ENCODE peak calls at places on chromosomes 12 and 14, in ten cellular contexts. One of them, this sample, is unnamed.
A peak's percentile ranks its signal among the peaks of the same experiment; 100 is the strongest.

GRCh38 chr12:63985945-63986344 is 141.4 kb downstream of the SRGAP1 start:
- DNase-seq in cardiac fibroblast: no peak
- DNase-seq in choroid plexus epithelial cell: no peak
- DNase-seq in Panc1: no peak
- DNase-seq in AG04450: no peak
- DNase-seq in neural progenitor cell: no peak
- DNase-seq in hepatocyte: no peak
- DNase-seq in body of pancreas: no peak
- DNase-seq in esophagus muscularis mucosa: no peak
- DNase-seq in upper lobe of right lung: no peak
- DNase-seq in this sample: no peak

GRCh38 chr14:49959822-49960408 is 67.0 kb downstream of the ARF6 start:
- DNase-seq in cardiac fibroblast: no peak
- DNase-seq in choroid plexus epithelial cell: no peak
- DNase-seq in Panc1: no peak
- DNase-seq in AG04450: no peak
- DNase-seq in neural progenitor cell: no peak
- DNase-seq in hepatocyte: no peak
- DNase-seq in body of pancreas: no peak
- DNase-seq in esophagus muscularis mucosa: no peak
- DNase-seq in upper lobe of right lung: no peak
- DNase-seq in this sample: no peak

GRCh38 chr14:79567306-79567705 is 644.0 kb downstream of the DIO2 start:
- DNase-seq in cardiac fibroblast: no peak
- DNase-seq in choroid plexus epithelial cell: no peak
- DNase-seq in Panc1: no peak
- DNase-seq in AG04450: no peak
- DNase-seq in neural progenitor cell: no peak
- DNase-seq in hepatocyte: no peak
- DNase-seq in body of pancreas: no peak
- DNase-seq in esophagus muscularis mucosa: no peak
- DNase-seq in upper lobe of right lung: no peak
- DNase-seq in this sample: no peak

GRCh38 chr12:44314007-44314500 is 478.2 kb downstream of the TMEM117 start:
- DNase-seq in cardiac fibroblast: no peak
- DNase-seq in choroid plexus epithelial cell: no peak
- DNase-seq in Panc1: no peak
- DNase-seq in AG04450: no peak
- DNase-seq in neural progenitor cell: no peak
- DNase-seq in hepatocyte: no peak
- DNase-seq in body of pancreas: no peak
- DNase-seq in esophagus muscularis mucosa: no peak
- DNase-seq in upper lobe of right lung: no peak
- DNase-seq in this sample: no peak

GRCh38 chr12:117832459-117833457 is 136.0 kb downstream of the KSR2 start:
- DNase-seq in cardiac fibroblast: no peak
- DNase-seq in choroid plexus epithelial cell: no peak
- DNase-seq in Panc1: no peak
- DNase-seq in AG04450: no peak
- DNase-seq in neural progenitor cell: no peak
- DNase-seq in hepatocyte: no peak
- DNase-seq in body of pancreas: no peak
- DNase-seq in esophagus muscularis mucosa: no peak
- DNase-seq in upper lobe of right lung: no peak
- DNase-seq in this sample: no peak

GRCh38 chr12:127381043-127381668 is 885.8 kb upstream of the TMEM132C start:
- DNase-seq in cardiac fibroblast: peak; percentile 38
- DNase-seq in choroid plexus epithelial cell: peak; percentile 35
- DNase-seq in Panc1: no peak
- DNase-seq in AG04450: no peak
- DNase-seq in neural progenitor cell: peak; percentile 86
- DNase-seq in hepatocyte: peak; percentile 74
- DNase-seq in body of pancreas: peak; percentile 16
- DNase-seq in esophagus muscularis mucosa: peak; percentile 31
- DNase-seq in upper lobe of right lung: peak; percentile 67
- DNase-seq in this sample: no peak

GRCh38 chr14:101184562-101184961 is 281.0 kb upstream of the RTL1 start:
- DNase-seq in cardiac fibroblast: no peak
- DNase-seq in choroid plexus epithelial cell: no peak
- DNase-seq in Panc1: no peak
- DNase-seq in AG04450: no peak
- DNase-seq in neural progenitor cell: no peak
- DNase-seq in hepatocyte: no peak
- DNase-seq in body of pancreas: no peak
- DNase-seq in esophagus muscularis mucosa: no peak
- DNase-seq in upper lobe of right lung: no peak
- DNase-seq in this sample: no peak

GRCh38 chr14:21711360-21711961 is 37.8 kb upstream of the OR4E1 start:
- DNase-seq in cardiac fibroblast: peak; percentile 73
- DNase-seq in choroid plexus epithelial cell: peak; percentile 76
- DNase-seq in Panc1: peak; percentile 36
- DNase-seq in AG04450: no peak
- DNase-seq in neural progenitor cell: peak; percentile 45
- DNase-seq in hepatocyte: peak; percentile 68
- DNase-seq in body of pancreas: peak; percentile 20
- DNase-seq in esophagus muscularis mucosa: no peak
- DNase-seq in upper lobe of right lung: no peak
- DNase-seq in this sample: no peak

GRCh38 chr12:26318661-26319068 is 123.3 kb downstream of the SSPN start:
- DNase-seq in cardiac fibroblast: peak; percentile 92
- DNase-seq in choroid plexus epithelial cell: peak; percentile 96
- DNase-seq in Panc1: peak; percentile 36
- DNase-seq in AG04450: peak; percentile 74
- DNase-seq in neural progenitor cell: no peak
- DNase-seq in hepatocyte: peak; percentile 61
- DNase-seq in body of pancreas: no peak
- DNase-seq in esophagus muscularis mucosa: no peak
- DNase-seq in upper lobe of right lung: peak; percentile 75
- DNase-seq in this sample: no peak

GRCh38 chr12:114294303-114294685 is 111.7 kb downstream of the TBX5 start:
- DNase-seq in cardiac fibroblast: no peak
- DNase-seq in choroid plexus epithelial cell: no peak
- DNase-seq in Panc1: no peak
- DNase-seq in AG04450: no peak
- DNase-seq in neural progenitor cell: no peak
- DNase-seq in hepatocyte: no peak
- DNase-seq in body of pancreas: no peak
- DNase-seq in esophagus muscularis mucosa: no peak
- DNase-seq in upper lobe of right lung: no peak
- DNase-seq in this sample: no peak

GRCh38 chr12:3881208-3881980 is 8.2 kb upstream of the PARP11 start:
- DNase-seq in cardiac fibroblast: no peak
- DNase-seq in choroid plexus epithelial cell: no peak
- DNase-seq in Panc1: no peak
- DNase-seq in AG04450: no peak
- DNase-seq in neural progenitor cell: peak; percentile 74
- DNase-seq in hepatocyte: no peak
- DNase-seq in body of pancreas: no peak
- DNase-seq in esophagus muscularis mucosa: no peak
- DNase-seq in upper lobe of right lung: no peak
- DNase-seq in this sample: no peak

GRCh38 chr12:3884671-3885070 is 11.5 kb upstream of the PARP11 start:
- DNase-seq in cardiac fibroblast: no peak
- DNase-seq in choroid plexus epithelial cell: no peak
- DNase-seq in Panc1: no peak
- DNase-seq in AG04450: no peak
- DNase-seq in neural progenitor cell: no peak
- DNase-seq in hepatocyte: no peak
- DNase-seq in body of pancreas: no peak
- DNase-seq in esophagus muscularis mucosa: no peak
- DNase-seq in upper lobe of right lung: no peak
- DNase-seq in this sample: no peak

GRCh38 chr12:3885179-3886094 is 12.2 kb upstream of the PARP11 start:
- DNase-seq in cardiac fibroblast: peak; percentile 72
- DNase-seq in choroid plexus epithelial cell: peak; percentile 80
- DNase-seq in Panc1: peak; percentile 20
- DNase-seq in AG04450: peak; percentile 8
- DNase-seq in neural progenitor cell: peak; percentile 70
- DNase-seq in hepatocyte: peak; percentile 63
- DNase-seq in body of pancreas: peak; percentile 18
- DNase-seq in esophagus muscularis mucosa: no peak
- DNase-seq in upper lobe of right lung: no peak
- DNase-seq in this sample: no peak

GRCh38 chr12:3882396-3882795 is 9.2 kb upstream of the PARP11 start:
- DNase-seq in cardiac fibroblast: no peak
- DNase-seq in choroid plexus epithelial cell: no peak
- DNase-seq in Panc1: no peak
- DNase-seq in AG04450: no peak
- DNase-seq in neural progenitor cell: no peak
- DNase-seq in hepatocyte: no peak
- DNase-seq in body of pancreas: no peak
- DNase-seq in esophagus muscularis mucosa: no peak
- DNase-seq in upper lobe of right lung: no peak
- DNase-seq in this sample: no peak

DNA sequence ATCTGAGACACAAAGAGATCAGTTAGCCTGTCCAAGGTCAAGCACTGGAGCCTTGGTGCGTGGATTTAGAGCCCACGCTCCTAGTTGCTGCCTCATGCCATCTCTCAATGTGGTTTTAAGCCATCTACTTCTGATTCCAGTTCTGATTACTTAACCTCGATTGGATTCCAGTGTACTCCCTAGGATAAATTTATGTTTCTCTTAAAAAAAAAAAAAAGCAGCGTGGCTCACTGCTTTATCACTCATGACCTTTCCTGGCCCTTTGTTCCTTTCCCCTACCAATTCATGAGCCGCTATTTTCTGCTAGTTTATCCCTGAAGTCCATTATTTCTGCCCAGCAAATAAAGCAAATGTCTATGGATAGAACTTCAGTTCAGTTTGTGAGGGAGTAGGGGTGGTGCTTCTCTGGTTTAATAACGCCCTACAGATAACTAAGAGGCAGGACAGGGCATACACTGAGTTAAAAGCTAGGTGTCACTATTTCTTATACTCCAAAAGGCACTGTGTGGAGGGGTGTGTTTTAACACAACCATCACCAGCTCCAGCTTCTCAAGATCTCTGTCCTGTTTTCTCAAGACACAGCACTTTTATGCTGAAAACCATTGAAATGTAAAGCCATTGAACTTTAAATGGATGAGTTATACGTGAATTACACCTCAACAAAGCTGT is 9.8 kb upstream of the PARP11 start:
- DNase-seq in cardiac fibroblast: peak; percentile 29
- DNase-seq in choroid plexus epithelial cell: peak; percentile 50
- DNase-seq in Panc1: no peak
- DNase-seq in AG04450: no peak
- DNase-seq in neural progenitor cell: no peak
- DNase-seq in hepatocyte: peak; percentile 48
- DNase-seq in body of pancreas: no peak
- DNase-seq in esophagus muscularis mucosa: peak; percentile 12
- DNase-seq in upper lobe of right lung: no peak
- DNase-seq in this sample: no peak
- TF ChIP-seq CTCF in cardiac fibroblast: peak; percentile 34
- TF ChIP-seq CTCF in choroid plexus epithelial cell: peak; percentile 49
- TF ChIP-seq CTCF in Panc1: peak; percentile 28
- TF ChIP-seq CTCF in AG04450: no peak
- TF ChIP-seq CTCF in neural progenitor cell: peak; percentile 25
- TF ChIP-seq CTCF in hepatocyte: peak; percentile 44
- TF ChIP-seq CTCF in body of pancreas: peak; percentile 15
- TF ChIP-seq CTCF in esophagus muscularis mucosa: no peak
- TF ChIP-seq CTCF in upper lobe of right lung: no peak
- TF ChIP-seq CTCF in this sample: peak; percentile 50

GRCh38 chr12:131894981-131895639 is 688 bp downstream of the ULK1 start:
- DNase-seq in cardiac fibroblast: peak; percentile 12
- DNase-seq in choroid plexus epithelial cell: no peak
- DNase-seq in Panc1: no peak
- DNase-seq in AG04450: no peak
- DNase-seq in neural progenitor cell: peak; percentile 44
- DNase-seq in hepatocyte: peak; percentile 27
- DNase-seq in body of pancreas: no peak
- DNase-seq in esophagus muscularis mucosa: no peak
- DNase-seq in upper lobe of right lung: peak; percentile 68
- DNase-seq in this sample: no peak

GRCh38 chr12:131892711-131893604 is 1.5 kb upstream of the ULK1 start:
- DNase-seq in cardiac fibroblast: no peak
- DNase-seq in choroid plexus epithelial cell: no peak
- DNase-seq in Panc1: no peak
- DNase-seq in AG04450: no peak
- DNase-seq in neural progenitor cell: no peak
- DNase-seq in hepatocyte: no peak
- DNase-seq in body of pancreas: no peak
- DNase-seq in esophagus muscularis mucosa: no peak
- DNase-seq in upper lobe of right lung: no peak
- DNase-seq in this sample: no peak

GRCh38 chr12:131895640-131896079 is 1.2 kb downstream of the ULK1 start:
- DNase-seq in cardiac fibroblast: no peak
- DNase-seq in choroid plexus epithelial cell: peak; percentile 15
- DNase-seq in Panc1: no peak
- DNase-seq in AG04450: no peak
- DNase-seq in neural progenitor cell: peak; percentile 11
- DNase-seq in hepatocyte: peak; percentile 30
- DNase-seq in body of pancreas: peak; percentile 54
- DNase-seq in esophagus muscularis mucosa: no peak
- DNase-seq in upper lobe of right lung: no peak
- DNase-seq in this sample: no peak

GRCh38 chr12:131894313-131894860 is at the start of gene ULK1:
- DNase-seq in cardiac fibroblast: peak; percentile 84
- DNase-seq in choroid plexus epithelial cell: peak; percentile 89
- DNase-seq in Panc1: no peak
- DNase-seq in AG04450: peak; percentile 57
- DNase-seq in neural progenitor cell: peak; percentile 98
- DNase-seq in hepatocyte: peak; percentile 97
- DNase-seq in body of pancreas: peak; percentile 96
- DNase-seq in esophagus muscularis mucosa: peak; percentile 98
- DNase-seq in upper lobe of right lung: peak; percentile 96
- DNase-seq in this sample: peak; percentile 10

GRCh38 chr12:131893605-131894312 is 663 bp upstream of the ULK1 start:
- DNase-seq in cardiac fibroblast: peak; percentile 20
- DNase-seq in choroid plexus epithelial cell: no peak
- DNase-seq in Panc1: no peak
- DNase-seq in AG04450: no peak
- DNase-seq in neural progenitor cell: no peak
- DNase-seq in hepatocyte: no peak
- DNase-seq in body of pancreas: no peak
- DNase-seq in esophagus muscularis mucosa: no peak
- DNase-seq in upper lobe of right lung: no peak
- DNase-seq in this sample: no peak
- H3K4me3 ChIP-seq in cardiac fibroblast: no peak overlapping the region
- H3K4me3 ChIP-seq in choroid plexus epithelial cell: peak overlapping the region; percentile 32
- H3K4me3 ChIP-seq in Panc1: peak overlapping the region; percentile 25
- H3K4me3 ChIP-seq in AG04450: peak overlapping the region; percentile 25
- H3K4me3 ChIP-seq in neural progenitor cell: no peak overlapping the region
- H3K4me3 ChIP-seq in hepatocyte: no peak overlapping the region
- H3K4me3 ChIP-seq in body of pancreas: no peak overlapping the region
- H3K4me3 ChIP-seq in esophagus muscularis mucosa: peak overlapping the region; percentile 71
- H3K4me3 ChIP-seq in upper lobe of right lung: peak overlapping the region; percentile 80
- H3K4me3 ChIP-seq in this sample: no peak overlapping the region

GRCh38 chr12:124904306-124905098 is 9.9 kb downstream of the UBC start:
- DNase-seq in cardiac fibroblast: peak; percentile 95
- DNase-seq in choroid plexus epithelial cell: peak; percentile 89
- DNase-seq in Panc1: no peak
- DNase-seq in AG04450: no peak
- DNase-seq in neural progenitor cell: peak; percentile 25
- DNase-seq in hepatocyte: peak; percentile 88
- DNase-seq in body of pancreas: peak; percentile 65
- DNase-seq in esophagus muscularis mucosa: peak; percentile 96
- DNase-seq in upper lobe of right lung: peak; percentile 89
- DNase-seq in this sample: no peak
- TF ChIP-seq CTCF in cardiac fibroblast: no peak
- TF ChIP-seq CTCF in choroid plexus epithelial cell: no peak
- TF ChIP-seq CTCF in Panc1: no peak
- TF ChIP-seq CTCF in AG04450: no peak
- TF ChIP-seq CTCF in neural progenitor cell: no peak
- TF ChIP-seq CTCF in hepatocyte: no peak
- TF ChIP-seq CTCF in body of pancreas: no peak
- TF ChIP-seq CTCF in esophagus muscularis mucosa: no peak
- TF ChIP-seq CTCF in upper lobe of right lung: no peak
- TF ChIP-seq CTCF in this sample: no peak

GRCh38 chr12:47882796-47883546 is 21.8 kb downstream of the VDR start:
- DNase-seq in cardiac fibroblast: no peak
- DNase-seq in choroid plexus epithelial cell: no peak
- DNase-seq in Panc1: no peak
- DNase-seq in AG04450: no peak
- DNase-seq in neural progenitor cell: no peak
- DNase-seq in hepatocyte: no peak
- DNase-seq in body of pancreas: no peak
- DNase-seq in esophagus muscularis mucosa: no peak
- DNase-seq in upper lobe of right lung: peak; percentile 87
- DNase-seq in this sample: no peak
- H3K4me3 ChIP-seq in cardiac fibroblast: no peak overlapping the region
- H3K4me3 ChIP-seq in choroid plexus epithelial cell: no peak overlapping the region
- H3K4me3 ChIP-seq in Panc1: no peak overlapping the region
- H3K4me3 ChIP-seq in AG04450: no peak overlapping the region
- H3K4me3 ChIP-seq in neural progenitor cell: no peak overlapping the region
- H3K4me3 ChIP-seq in hepatocyte: no peak overlapping the region
- H3K4me3 ChIP-seq in body of pancreas: no peak overlapping the region
- H3K4me3 ChIP-seq in esophagus muscularis mucosa: no peak overlapping the region
- H3K4me3 ChIP-seq in upper lobe of right lung: no peak overlapping the region
- H3K4me3 ChIP-seq in this sample: no peak overlapping the region